ENCODE peak calls at places on chromosome 11, in six cellular contexts. G is HepG2, E is A549, A is K562, P is endothelial cell of umbilical vein, R is GM12878. I is an unnamed sample.

GRCh38 chr11:103091441-103091809 is 535 bp downstream of the DCUN1D5 start:
- DNase-seq in G (peak), E (peak), A (no peak), P (peak), R (no peak), I (peak)

GRCh38 chr11:70071996-70072395 is 6.1 kb upstream of the ANO1 start:
- DNase-seq in G (no peak), E (no peak), A (no peak), P (no peak), R (no peak), I (no peak)

GRCh38 chr11:2899080-2899783 is 13.7 kb upstream of the CDKN1C start:
- DNase-seq in G (no peak), E (no peak), A (no peak), P (peak), R (no peak), I (peak)

GRCh38 chr11:112499153-112499907 is 238.7 kb upstream of the PLET1 start:
- DNase-seq in G (no peak), E (no peak), A (no peak), P (no peak), R (no peak), I (no peak)

GRCh38 chr11:32581556-32581955 is 2.1 kb upstream of the EIF3M start:
- DNase-seq in G (no peak), E (no peak), A (no peak), P (no peak), R (no peak), I (no peak)

GRCh38 chr11:100789500-100789899 is 102.4 kb downstream of the ARHGAP42 start:
- DNase-seq in G (peak), E (peak), A (no peak), P (no peak), R (no peak), I (peak)

GRCh38 chr11:30990625-30991348 is 378.8 kb downstream of the DCDC1 start:
- DNase-seq in G (no peak), E (peak), A (no peak), P (no peak), R (no peak), I (no peak)

GRCh38 chr11:2464451-2465165 is 19.8 kb downstream of the KCNQ1 start:
- DNase-seq in G (no peak), E (no peak), A (no peak), P (no peak), R (no peak), I (no peak)

GRCh38 chr11:85809191-85809590 is 1.8 kb downstream of the SYTL2 start:
- DNase-seq in G (no peak), E (no peak), A (no peak), P (no peak), R (no peak), I (no peak)

GRCh38 chr11:103850419-103851165 is 185.8 kb upstream of the DDI1 start:
- DNase-seq in G (no peak), E (no peak), A (no peak), P (no peak), R (no peak), I (no peak)

GRCh38 chr11:11407065-11407737 is 54.2 kb upstream of the CSNK2A3 start:
- DNase-seq in G (no peak), E (no peak), A (no peak), P (no peak), R (no peak), I (peak)

GRCh38 chr11:8838248-8838647 is 72.7 kb upstream of the AKIP1 start:
- DNase-seq in G (no peak), E (no peak), A (no peak), P (peak), R (no peak), I (peak)

GRCh38 chr11:6437993-6438392 is 2.8 kb downstream of the HPX start:
- DNase-seq in G (no peak), E (no peak), A (no peak), P (no peak), R (no peak), I (peak)

DNA sequence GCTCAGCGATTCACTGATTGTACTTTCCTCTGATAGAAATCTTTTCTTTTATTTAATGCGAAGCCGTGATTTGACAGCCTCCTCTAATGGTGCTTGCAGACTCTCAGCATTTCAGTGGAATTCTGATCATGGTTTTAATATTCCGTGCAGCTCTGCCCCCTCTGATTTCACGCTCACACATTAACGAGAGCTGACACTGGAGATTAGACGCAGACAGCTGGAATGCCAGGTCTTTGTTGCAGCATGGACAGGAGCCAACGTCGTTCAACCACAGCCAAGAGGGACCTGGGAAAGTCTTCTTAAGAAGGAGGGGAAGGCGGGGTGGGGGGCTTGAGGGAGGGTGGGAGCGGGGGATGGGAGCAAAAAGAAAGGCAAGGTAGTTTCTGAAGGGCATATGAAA is 186.4 kb downstream of the BLID start:
- DNase-seq in G (peak), E (no peak), A (no peak), P (peak), R (no peak), I (no peak)
- TF ChIP-seq CTCF in G (no peak), E (no peak), A (no peak), P (no peak), R (no peak), I (no peak)

GRCh38 chr11:120122921-120123683 is 14.8 kb downstream of the TRIM29 start:
- DNase-seq in G (no peak), E (no peak), A (peak), P (no peak), R (no peak), I (peak)
- TF ChIP-seq POLR2A in G (no peak), E (no peak), A (no peak), P (no peak), R (no peak), I (no peak)

GRCh38 chr11:120581317-120581716 is 69.8 kb downstream of the GRIK4 start:
- DNase-seq in G (no peak), E (no peak), A (no peak), P (no peak), R (no peak), I (peak)

GRCh38 chr11:120577624-120578363 is 66.2 kb downstream of the GRIK4 start:
- DNase-seq in G (no peak), E (no peak), A (no peak), P (no peak), R (no peak), I (no peak)

GRCh38 chr11:120578591-120579154 is 67.1 kb downstream of the GRIK4 start:
- DNase-seq in G (no peak), E (no peak), A (no peak), P (no peak), R (no peak), I (no peak)

GRCh38 chr11:120577041-120577440 is 65.5 kb downstream of the GRIK4 start:
- DNase-seq in G (no peak), E (no peak), A (no peak), P (no peak), R (no peak), I (no peak)

GRCh38 chr11:120579601-120580000 is 68.1 kb downstream of the GRIK4 start:
- DNase-seq in G (no peak), E (no peak), A (no peak), P (no peak), R (no peak), I (no peak)
- TF ChIP-seq MYC in G (no peak), E (no peak), A (no peak), P (no peak), R (no peak), I (no peak)

DNA sequence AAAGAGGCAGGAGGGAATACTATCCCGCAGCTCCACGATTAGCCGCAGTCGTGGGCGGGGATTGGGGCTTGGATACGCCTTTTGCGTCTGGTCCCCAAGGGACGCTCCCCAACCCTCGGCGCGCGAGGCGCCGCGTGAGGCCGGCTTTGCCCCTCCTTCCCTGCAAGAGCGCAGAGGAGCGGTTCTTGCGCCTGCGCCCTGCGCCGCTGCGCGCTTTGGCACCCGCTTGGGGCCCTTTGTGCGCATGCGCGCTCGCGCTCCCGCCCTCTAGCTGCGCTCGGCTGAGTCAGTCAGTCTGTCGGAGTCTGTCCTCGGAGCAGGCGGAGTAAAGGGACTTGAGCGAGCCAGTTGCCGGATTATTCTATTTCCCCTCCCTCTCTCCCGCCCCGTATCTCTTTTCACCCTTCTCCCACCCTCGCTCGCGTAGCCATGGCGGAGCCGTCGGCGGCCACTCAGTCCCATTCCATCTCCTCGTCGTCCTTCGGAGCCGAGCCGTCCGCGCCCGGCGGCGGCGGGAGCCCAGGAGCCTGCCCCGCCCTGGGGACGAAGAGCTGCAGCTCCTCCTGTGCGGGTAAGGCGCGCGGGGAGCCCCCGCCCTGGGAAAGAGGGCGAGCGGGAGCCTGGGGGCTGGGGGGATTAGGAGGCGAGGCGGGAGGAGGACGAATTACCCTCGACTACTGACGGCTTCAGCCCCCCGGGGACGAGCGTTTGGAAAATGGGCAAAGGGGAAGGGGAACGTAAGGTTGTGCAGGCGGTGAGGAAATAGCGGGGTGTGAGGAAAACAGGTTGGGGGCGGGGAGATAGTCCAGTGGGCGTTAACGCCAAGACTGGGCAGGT is at the start of gene RTN3:
- DNase-seq in G (peak), E (peak), A (peak), P (peak), R (peak), I (peak)
- TF ChIP-seq CTCF in G (peak), E (no peak), A (no peak), P (no peak), R (no peak), I (peak)

DNA sequence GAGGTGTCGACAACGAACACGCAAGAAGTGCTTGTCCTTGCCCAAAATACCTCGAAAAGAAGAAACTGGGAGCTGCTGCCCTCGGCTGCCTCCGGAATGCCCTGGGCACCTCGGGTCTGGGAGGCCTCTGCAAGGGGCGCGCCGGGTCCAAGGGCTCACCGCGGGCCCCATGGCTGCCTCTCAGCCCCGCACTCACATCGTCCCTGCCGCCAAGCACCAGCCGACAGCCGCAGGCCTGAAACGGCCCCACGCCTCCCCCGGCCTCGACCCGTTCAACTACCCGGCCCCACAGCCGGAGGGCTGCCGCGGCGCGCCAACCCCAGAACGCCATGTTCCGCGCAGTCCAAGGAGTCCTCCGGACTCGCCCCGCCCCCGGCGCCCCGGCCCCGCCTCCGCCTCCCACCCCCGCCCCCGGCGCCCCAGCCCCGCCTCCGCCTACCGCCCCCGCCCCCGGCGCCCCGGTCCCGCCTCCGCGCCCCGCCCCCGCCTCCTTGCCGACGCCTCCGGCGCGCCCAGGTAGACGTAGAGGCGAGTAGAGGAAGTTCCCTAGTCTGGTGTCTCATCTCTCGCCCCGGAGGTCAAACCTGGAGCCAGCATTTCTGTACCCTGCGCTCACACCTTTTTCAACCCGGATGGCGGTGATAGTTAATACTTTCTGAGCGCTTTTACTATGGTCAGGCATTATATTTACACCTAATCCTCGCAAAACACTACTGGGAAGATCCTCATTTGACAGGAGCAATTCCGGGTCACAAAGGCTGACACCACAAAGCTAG is at the start of gene SIRT3:
- DNase-seq in G (peak), E (peak), A (peak), P (peak), R (peak), I (peak)
- TF ChIP-seq POLR2A in G (peak), E (peak), A (peak), P (peak), R (peak), I (peak)

DNA sequence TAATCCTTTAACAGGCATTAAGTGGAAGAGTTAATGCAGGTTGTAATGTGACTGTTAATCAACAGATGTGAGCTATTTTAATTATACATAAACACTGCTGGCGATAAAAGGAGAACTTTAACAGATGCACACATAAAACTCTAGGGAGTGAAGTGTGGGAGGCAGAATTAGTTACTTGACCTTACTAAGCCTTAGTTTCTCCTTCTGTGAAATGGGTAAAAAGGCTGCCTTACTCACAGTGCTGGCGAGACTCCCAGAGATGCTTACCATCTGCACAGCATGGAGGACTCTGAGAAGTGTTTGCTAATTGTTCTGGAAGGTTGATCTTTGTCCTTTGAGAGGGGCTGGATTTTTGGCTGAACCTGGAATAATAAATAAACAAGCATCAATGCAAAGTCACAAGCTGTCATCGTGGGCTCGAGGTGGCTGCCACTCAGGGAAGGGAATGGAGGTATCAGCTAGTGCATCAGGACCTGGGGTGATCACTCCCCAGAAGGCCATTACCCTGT is 58.6 kb upstream of the MPEG1 start:
- DNase-seq in G (no peak), E (no peak), A (no peak), P (no peak), R (no peak), I (no peak)
- TF ChIP-seq MYC in G (no peak), E (no peak), A (no peak), P (no peak), R (no peak), I (no peak)

DNA sequence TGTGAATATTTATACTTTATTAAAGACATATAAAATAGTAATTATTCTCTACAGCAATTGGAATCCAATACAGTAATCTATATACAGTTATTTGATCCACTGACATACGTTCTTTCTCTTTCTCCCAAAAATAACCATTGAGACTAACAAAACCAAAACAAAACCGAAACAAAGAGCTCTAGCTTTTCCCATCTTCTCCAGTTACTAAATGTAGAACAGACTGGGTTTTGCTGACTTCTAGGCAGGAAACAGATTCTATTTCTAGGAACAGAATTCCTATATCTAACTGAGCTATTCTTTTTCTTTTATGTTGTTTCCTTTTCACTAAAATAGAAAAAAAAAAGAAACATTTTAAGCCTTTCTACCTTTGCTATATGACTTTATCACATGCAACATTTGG is 80.1 kb downstream of the PACS1 start:
- DNase-seq in G (no peak), E (no peak), A (no peak), P (no peak), R (no peak), I (no peak)
- TF ChIP-seq CTCF in G (no peak), E (no peak), A (no peak), P (no peak), R (no peak), I (no peak)

I was measured in NB4.